ENCODE peak calls at places on chromosomes 11 and 22, in six cellular contexts. Y is HL-60; H is stimulated activated CD4-positive, alpha-beta T cell treated with anti-CD3 and anti-CD28 coated beads, Interleukin-1b, Interleukin-23, amount 100 ng/mL, for 1 hour; T is memory B cell; K is heart left ventricle; Q is activated naive CD4-positive, alpha-beta T cell treated with anti-CD3 and anti-CD28 coated beads, Interleukin-2, amount 10 ng/mL, durations not matched to agents 7 days and 5 days. R is an unnamed sample.

GRCh38 chr11:108117746-108118371 is 3.5 kb upstream of the ACAT1 start:
- DNase-seq in Y (no peak), H (no peak), T (no peak), K (no peak), Q (no peak), R (no peak)

GRCh38 chr11:123386746-123387510 is 43.1 kb upstream of the GRAMD1B start:
- DNase-seq in Y (no peak), H (no peak), T (no peak), K (no peak), Q (no peak), R (no peak)

GRCh38 chr22:42280836-42281235 is 10.4 kb upstream of the TCF20 start:
- DNase-seq in Y (no peak), H (no peak), T (no peak), K (no peak), Q (no peak), R (no peak)

GRCh38 chr11:118304227-118304808 is at the start of gene CD3E:
- DNase-seq in Y (no peak), H (no peak), T (no peak), K (no peak), Q (peak; percentile 83), R (no peak)

GRCh38 chr22:45224331-45224730 is 16.4 kb downstream of the KIAA0930 start:
- DNase-seq in Y (no peak), H (no peak), T (no peak), K (no peak), Q (no peak), R (no peak)

GRCh38 chr11:71527576-71528210 is 626 bp downstream of the KRTAP5-7 start:
- DNase-seq in Y (no peak), H (no peak), T (no peak), K (no peak), Q (no peak), R (no peak)

GRCh38 chr22:24337894-24338645 is 67.4 kb downstream of the SPECC1L start:
- DNase-seq in Y (no peak), H (no peak), T (no peak), K (no peak), Q (no peak), R (no peak)

GRCh38 chr11:82823635-82824614 is 76.3 kb downstream of the PRCP start:
- DNase-seq in Y (no peak), H (no peak), T (no peak), K (no peak), Q (no peak), R (no peak)

GRCh38 chr11:17812286-17813187 is 78.0 kb downstream of the KCNC1 start:
- DNase-seq in Y (no peak), H (no peak), T (no peak), K (no peak), Q (no peak), R (no peak)

GRCh38 chr11:76803811-76804600 is 20.9 kb downstream of the TSKU start:
- DNase-seq in Y (no peak), H (no peak), T (no peak), K (peak; percentile 2), Q (peak; percentile 69), R (peak; percentile 55)

GRCh38 chr11:76789443-76789719 is 6.2 kb downstream of the TSKU start:
- DNase-seq in Y (no peak), H (no peak), T (no peak), K (no peak), Q (peak; percentile 14), R (peak; percentile 47)

GRCh38 chr22:48241658-48242057 is 1479.2 kb downstream of the TBC1D22A start:
- DNase-seq in Y (no peak), H (no peak), T (no peak), K (no peak), Q (no peak), R (no peak)

GRCh38 chr22:24408630-24409029 is 18.8 kb upstream of the ADORA2A start:
- DNase-seq in Y (no peak), H (no peak), T (no peak), K (no peak), Q (no peak), R (peak; percentile 26)

GRCh38 chr11:225734-226453 is 10.2 kb downstream of the SIRT3 start:
- DNase-seq in Y (no peak), H (no peak), T (no peak), K (no peak), Q (no peak), R (no peak)

GRCh38 chr22:39098026-39098425 is 982 bp downstream of the APOBEC3H start:
- DNase-seq in Y (no peak), H (no peak), T (no peak), K (no peak), Q (no peak), R (no peak)

GRCh38 chr11:58923300-58923788 is 15.9 kb upstream of the GLYATL1 start:
- DNase-seq in Y (no peak), H (no peak), T (no peak), K (no peak), Q (peak; percentile 28), R (no peak)

GRCh38 chr11:92879086-92879485 is 90.4 kb upstream of the MTNR1B start:
- DNase-seq in Y (no peak), H (no peak), T (no peak), K (no peak), Q (no peak), R (no peak)

GRCh38 chr22:24156146-24156914 is 25.0 kb upstream of the SUSD2 start:
- DNase-seq in Y (peak; percentile 30), H (peak; percentile 43), T (peak; percentile 56), K (no peak), Q (peak; percentile 80), R (peak; percentile 58)

GRCh38 chr11:45078236-45079074 is 68.0 kb upstream of the PRDM11 start:
- DNase-seq in Y (no peak), H (no peak), T (no peak), K (no peak), Q (no peak), R (no peak)

GRCh38 chr11:70611890-70612289 is 213.6 kb downstream of the CTTN start:
- DNase-seq in Y (no peak), H (no peak), T (no peak), K (no peak), Q (no peak), R (no peak)

GRCh38 chr11:104164028-104164520 is at the start of gene PDGFD:
- DNase-seq in Y (no peak), H (no peak), T (peak; percentile 5), K (peak; percentile 73), Q (no peak), R (peak; percentile 46)

GRCh38 chr11:32333335-32333991 is 101.9 kb downstream of the WT1 start:
- DNase-seq in Y (no peak), H (no peak), T (no peak), K (peak; percentile 49), Q (peak; percentile 49), R (peak; percentile 67)